ENCODE peak calls at places on chromosomes 7 and 10, in ten cellular contexts. K, U, S, Q, D, O, F, M, A and E are unnamed samples.

GRCh38 chr10:88728107-88728763 is 22.2 kb downstream of the LIPK start:
- DNase-seq in K (peak), U (peak), S (no peak), Q (no peak), D (no peak), O (no peak), F (peak), M (peak), A (peak), E (no peak)

GRCh38 chr10:11638055-11638698 is 26.7 kb upstream of the USP6NL start:
- DNase-seq in K (no peak), U (no peak), S (no peak), Q (peak), D (no peak), O (no peak), F (no peak), M (no peak), A (no peak), E (no peak)

GRCh38 chr10:3226960-3227724 is 54.6 kb upstream of the PITRM1 start:
- DNase-seq in K (no peak), U (no peak), S (no peak), Q (no peak), D (peak), O (no peak), F (no peak), M (no peak), A (peak), E (no peak)

GRCh38 chr7:128874140-128875031 is 11.7 kb downstream of the ATP6V1F start:
- DNase-seq in K (no peak), U (no peak), S (no peak), Q (no peak), D (no peak), O (no peak), F (peak), M (no peak), A (no peak), E (no peak)

GRCh38 chr7:107315821-107316220 is 147.0 kb downstream of the HBP1 start:
- DNase-seq in K (no peak), U (no peak), S (no peak), Q (no peak), D (no peak), O (no peak), F (no peak), M (no peak), A (no peak), E (no peak)

GRCh38 chr7:64802699-64803098 is 8.5 kb downstream of the ZNF138 start:
- DNase-seq in K (no peak), U (no peak), S (no peak), Q (no peak), D (no peak), O (no peak), F (no peak), M (no peak), A (no peak), E (no peak)

GRCh38 chr10:623039-623438 is 66.4 kb downstream of the DIP2C start:
- DNase-seq in K (no peak), U (no peak), S (no peak), Q (no peak), D (no peak), O (no peak), F (peak), M (no peak), A (no peak), E (no peak)

GRCh38 chr7:154424370-154424769 is 372.2 kb downstream of the DPP6 start:
- DNase-seq in K (no peak), U (no peak), S (no peak), Q (no peak), D (no peak), O (no peak), F (no peak), M (no peak), A (no peak), E (no peak)

GRCh38 chr7:37182011-37182478 is 266.6 kb downstream of the ELMO1 start:
- DNase-seq in K (peak), U (peak), S (peak), Q (peak), D (peak), O (peak), F (peak), M (peak), A (peak), E (peak)

GRCh38 chr7:76002139-76002538 is 7.7 kb upstream of the TMEM120A start:
- DNase-seq in K (no peak), U (no peak), S (no peak), Q (no peak), D (no peak), O (no peak), F (peak), M (no peak), A (no peak), E (no peak)

GRCh38 chr10:86648706-86649426 is 5.5 kb upstream of the OPN4 start:
- DNase-seq in K (no peak), U (no peak), S (no peak), Q (no peak), D (peak), O (peak), F (no peak), M (no peak), A (peak), E (no peak)

GRCh38 chr10:33801705-33802104 is 467.2 kb upstream of the NRP1 start:
- DNase-seq in K (no peak), U (no peak), S (no peak), Q (no peak), D (peak), O (no peak), F (no peak), M (no peak), A (no peak), E (no peak)

GRCh38 chr7:25662881-25663588 is 434.7 kb upstream of the NPVF start:
- DNase-seq in K (no peak), U (no peak), S (no peak), Q (no peak), D (no peak), O (no peak), F (no peak), M (no peak), A (no peak), E (no peak)

GRCh38 chr7:31372538-31372937 is 32.0 kb upstream of the NEUROD6 start:
- DNase-seq in K (no peak), U (no peak), S (no peak), Q (no peak), D (no peak), O (no peak), F (no peak), M (no peak), A (no peak), E (no peak)

GRCh38 chr10:124205432-124205831 is 112.0 kb upstream of the CHST15 start:
- DNase-seq in K (no peak), U (no peak), S (no peak), Q (no peak), D (no peak), O (no peak), F (no peak), M (no peak), A (no peak), E (no peak)

GRCh38 chr10:12193193-12193592 is 2.5 kb downstream of the NUDT5 start:
- DNase-seq in K (no peak), U (no peak), S (no peak), Q (no peak), D (no peak), O (no peak), F (no peak), M (no peak), A (peak), E (no peak)

GRCh38 chr10:122911889-122912484 is 1.6 kb downstream of the FAM24A start:
- DNase-seq in K (peak), U (peak), S (peak), Q (peak), D (peak), O (no peak), F (peak), M (no peak), A (peak), E (peak)

GRCh38 chr7:108146070-108146842 is 16.1 kb upstream of the LAMB4 start:
- DNase-seq in K (peak), U (peak), S (peak), Q (peak), D (peak), O (peak), F (peak), M (no peak), A (peak), E (no peak)

GRCh38 chr7:35891004-35891830 is 90.4 kb downstream of the SEPTIN7 start:
- DNase-seq in K (no peak), U (no peak), S (no peak), Q (no peak), D (no peak), O (no peak), F (no peak), M (no peak), A (no peak), E (no peak)

GRCh38 chr7:159075563-159076238 is 69.0 kb downstream of the VIPR2 start:
- DNase-seq in K (no peak), U (no peak), S (no peak), Q (no peak), D (no peak), O (no peak), F (no peak), M (peak), A (no peak), E (no peak)

GRCh38 chr10:71767420-71768035 is 5.8 kb downstream of the VSIR start:
- DNase-seq in K (no peak), U (no peak), S (no peak), Q (no peak), D (peak), O (no peak), F (peak), M (no peak), A (peak), E (no peak)

GRCh38 chr7:102258749-102259107 is 27.9 kb upstream of the SH2B2 start:
- DNase-seq in K (no peak), U (no peak), S (no peak), Q (no peak), D (no peak), O (no peak), F (no peak), M (no peak), A (no peak), E (no peak)

GRCh38 chr7:128937647-128938523 is at the start of gene IRF5:
- DNase-seq in K (no peak), U (peak), S (peak), Q (peak), D (no peak), O (no peak), F (peak), M (peak), A (no peak), E (no peak)

GRCh38 chr10:52779541-52780390 is 7.2 kb upstream of the MBL2 start:
- DNase-seq in K (peak), U (peak), S (peak), Q (peak), D (peak), O (peak), F (peak), M (peak), A (peak), E (peak)

GRCh38 chr10:124565565-124566221 is 104.1 kb downstream of the LHPP start:
- DNase-seq in K (peak), U (peak), S (no peak), Q (peak), D (no peak), O (no peak), F (peak), M (peak), A (peak), E (no peak)

GRCh38 chr10:80280071-80280800 is 9.2 kb downstream of the MAT1A start:
- DNase-seq in K (no peak), U (no peak), S (no peak), Q (no peak), D (no peak), O (no peak), F (no peak), M (no peak), A (no peak), E (no peak)

GRCh38 chr7:30247546-30248386 is 36.6 kb upstream of the ZNRF2 start:
- DNase-seq in K (no peak), U (no peak), S (no peak), Q (no peak), D (no peak), O (no peak), F (no peak), M (no peak), A (peak), E (no peak)

GRCh38 chr10:27865221-27865635 is 119.6 kb upstream of the MKX start:
- DNase-seq in K (no peak), U (no peak), S (no peak), Q (no peak), D (peak), O (no peak), F (no peak), M (no peak), A (no peak), E (no peak)

GRCh38 chr10:86365346-86366032 is 1.1 kb downstream of the GRID1 start:
- DNase-seq in K (no peak), U (peak), S (no peak), Q (no peak), D (no peak), O (no peak), F (no peak), M (peak), A (no peak), E (no peak)

GRCh38 chr10:78222096-78222790 is 188.6 kb downstream of the RPS24 start:
- DNase-seq in K (no peak), U (no peak), S (no peak), Q (no peak), D (no peak), O (no peak), F (no peak), M (no peak), A (no peak), E (no peak)

GRCh38 chr7:97006146-97006950 is 995 bp downstream of the DLX6 start:
- DNase-seq in K (no peak), U (peak), S (peak), Q (no peak), D (no peak), O (no peak), F (no peak), M (no peak), A (peak), E (no peak)

GRCh38 chr7:53596230-53596629 is 560.8 kb downstream of the POM121L12 start:
- DNase-seq in K (no peak), U (no peak), S (no peak), Q (no peak), D (peak), O (no peak), F (no peak), M (no peak), A (no peak), E (no peak)

GRCh38 chr7:28685291-28685659 is 272.9 kb downstream of the TRIL start:
- DNase-seq in K (no peak), U (no peak), S (no peak), Q (no peak), D (no peak), O (no peak), F (peak), M (no peak), A (no peak), E (no peak)

GRCh38 chr10:118595598-118596425 is at the start of gene PRLHR:
- DNase-seq in K (peak), U (peak), S (peak), Q (no peak), D (no peak), O (no peak), F (no peak), M (no peak), A (peak), E (no peak)

GRCh38 chr10:47303866-47304265 is 3.9 kb downstream of the GDF10 start:
- DNase-seq in K (no peak), U (no peak), S (no peak), Q (no peak), D (no peak), O (no peak), F (no peak), M (no peak), A (no peak), E (no peak)

GRCh38 chr7:148535227-148535626 is 55.3 kb upstream of the C7orf33 start:
- DNase-seq in K (no peak), U (no peak), S (no peak), Q (peak), D (no peak), O (no peak), F (no peak), M (no peak), A (peak), E (no peak)

GRCh38 chr10:13219685-13220670 is 14.2 kb downstream of the UCMA start:
- DNase-seq in K (no peak), U (peak), S (no peak), Q (peak), D (peak), O (no peak), F (no peak), M (peak), A (no peak), E (no peak)

DNA sequence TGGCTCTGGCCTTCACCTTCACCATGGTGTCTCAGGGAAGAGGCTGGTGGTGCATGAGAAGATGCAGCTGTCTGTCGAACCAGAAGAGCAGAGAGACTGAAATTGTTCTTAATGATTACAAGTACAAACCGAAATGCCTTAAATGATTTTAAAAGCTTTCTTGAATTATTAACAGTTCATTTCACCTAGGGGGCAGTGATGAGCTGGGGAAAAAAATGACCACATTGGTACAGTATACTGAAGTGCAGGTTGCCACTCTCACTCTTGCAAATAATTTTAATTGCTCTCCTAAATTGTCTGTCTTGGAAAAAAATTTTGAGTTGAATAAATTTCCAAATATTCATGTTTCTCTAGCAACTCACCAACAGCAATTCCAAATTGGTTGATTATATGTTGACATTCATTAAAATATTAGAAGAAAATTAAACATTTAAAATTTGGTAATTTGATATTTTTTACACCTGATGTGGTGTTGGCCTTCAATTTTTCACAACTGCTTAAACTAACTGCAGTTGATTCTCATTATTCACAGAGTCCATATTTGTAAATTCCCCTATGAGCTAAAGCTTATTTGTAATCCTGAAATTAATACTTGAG is 692.6 kb downstream of the ZWINT start:
- DNase-seq in K (no peak), U (peak), S (no peak), Q (no peak), D (no peak), O (no peak), F (no peak), M (no peak), A (no peak), E (no peak)
- TF ChIP-seq CTCF in K (peak), U (peak), S (peak), Q (peak), D (peak), O (no peak), F (no peak), M (peak), A (no peak), E (no peak)

GRCh38 chr10:127919418-127920191 is 12.7 kb downstream of the PTPRE start:
- DNase-seq in K (no peak), U (peak), S (no peak), Q (no peak), D (peak), O (no peak), F (no peak), M (no peak), A (peak), E (no peak)
- TF ChIP-seq CTCF in K (peak), U (no peak), S (peak), Q (no peak), D (peak), O (no peak), F (peak), M (peak), A (peak), E (no peak)

DNA sequence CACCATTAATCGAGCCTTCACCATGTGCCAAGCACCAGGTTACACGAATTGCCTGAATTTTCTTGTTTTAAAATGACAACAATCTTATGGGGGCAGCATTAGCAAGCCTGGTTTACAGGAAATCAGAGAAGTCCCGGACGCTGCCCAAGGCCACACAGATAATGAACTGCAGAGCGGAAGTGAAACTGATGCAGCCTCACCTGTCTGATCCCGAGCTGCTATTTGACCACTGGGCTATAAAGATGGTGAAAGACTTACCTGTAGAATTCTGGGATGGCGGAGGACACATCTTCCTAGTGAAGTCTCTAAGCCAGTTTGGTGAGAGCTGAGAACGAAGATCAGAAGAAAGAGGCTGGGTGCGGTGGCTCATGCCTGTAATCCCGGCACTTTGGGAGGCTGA is 21.7 kb upstream of the GALNTL5 start:
- DNase-seq in K (no peak), U (no peak), S (no peak), Q (no peak), D (no peak), O (no peak), F (no peak), M (no peak), A (no peak), E (no peak)
- TF ChIP-seq CTCF in K (no peak), U (no peak), S (no peak), Q (no peak), D (no peak), O (no peak), F (no peak), M (no peak), A (no peak), E (no peak)

DNA sequence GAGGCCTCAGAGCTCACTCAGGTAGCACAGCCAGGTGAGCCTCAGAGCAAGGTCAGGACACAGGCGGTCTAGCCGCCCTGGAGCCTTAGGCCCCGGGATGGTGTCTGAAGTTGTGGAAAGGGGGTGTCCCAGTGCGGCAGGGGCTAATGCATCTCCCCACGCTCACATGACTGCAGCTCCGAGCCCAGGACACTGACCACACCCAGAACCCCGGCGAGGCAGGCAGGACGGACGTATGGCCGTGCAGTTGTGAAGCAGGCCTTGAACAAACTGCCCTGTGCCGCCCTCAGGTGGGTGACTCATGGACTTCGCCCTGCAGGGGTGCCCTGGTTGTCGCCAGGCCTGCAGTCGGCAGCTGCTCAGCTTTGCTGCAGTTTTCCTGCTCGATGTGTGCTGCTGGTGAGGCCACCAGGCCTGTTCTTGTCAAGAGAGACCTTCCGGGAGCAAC is 5.0 kb upstream of the PRKAR1B start:
- DNase-seq in K (no peak), U (peak), S (no peak), Q (no peak), D (peak), O (no peak), F (peak), M (peak), A (peak), E (no peak)
- TF ChIP-seq CTCF in K (no peak), U (no peak), S (peak), Q (no peak), D (peak), O (no peak), F (peak), M (peak), A (no peak), E (no peak)

DNA sequence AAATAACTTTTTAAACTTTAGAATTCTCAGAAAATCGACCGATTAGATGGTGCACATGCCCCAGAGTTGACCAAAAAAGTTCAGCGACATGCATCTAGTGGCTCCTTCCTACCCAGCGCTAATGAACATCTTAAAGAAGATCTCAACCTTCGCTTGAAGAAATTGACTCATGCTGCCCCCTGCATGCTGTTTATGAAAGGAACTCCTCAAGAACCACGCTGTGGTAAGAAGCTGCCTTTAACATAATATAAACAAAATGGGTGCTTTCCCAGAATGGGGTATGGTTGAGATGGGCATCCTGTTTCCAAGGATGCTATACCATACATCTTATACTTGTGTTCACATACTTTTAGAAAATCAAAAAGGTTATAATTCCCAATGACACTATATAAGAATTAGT is 24.6 kb downstream of the GLRX3 start:
- DNase-seq in K (no peak), U (no peak), S (no peak), Q (no peak), D (peak), O (no peak), F (no peak), M (no peak), A (no peak), E (no peak)
- TF ChIP-seq CTCF in K (peak), U (no peak), S (no peak), Q (peak), D (peak), O (peak), F (no peak), M (no peak), A (no peak), E (no peak)

GRCh38 chr10:113953505-113954272 is 90.0 kb upstream of the ADRB1 start:
- DNase-seq in K (no peak), U (no peak), S (no peak), Q (no peak), D (no peak), O (no peak), F (no peak), M (no peak), A (no peak), E (no peak)
- TF ChIP-seq CTCF in K (peak), U (no peak), S (peak), Q (no peak), D (peak), O (no peak), F (no peak), M (peak), A (peak), E (peak)